ENCODE peak calls at places on chromosomes 12 and 14, in five cellular contexts. N is Peyer's patch, X is OCI-LY7, C is GM23338, P is ascending aorta. W is an unnamed sample.

GRCh38 chr12:29519585-29520182 is 22.2 kb upstream of the OVCH1 start:
- DNase-seq in N (peak), X (peak), C (peak), P (no peak), W (peak)

GRCh38 chr14:69539631-69540410 is 34.9 kb downstream of the CCDC177 start:
- DNase-seq in N (no peak), X (no peak), C (no peak), P (no peak), W (peak)

GRCh38 chr14:50773632-50774541 is 57.1 kb downstream of the NIN start:
- DNase-seq in N (no peak), X (peak), C (peak), P (peak), W (peak)

GRCh38 chr14:41872906-41873305 is 266.2 kb downstream of the LRFN5 start:
- DNase-seq in N (no peak), X (no peak), C (no peak), P (no peak), W (no peak)

GRCh38 chr12:26614217-26614616 is 218.8 kb downstream of the ITPR2 start:
- DNase-seq in N (no peak), X (peak), C (peak), P (no peak), W (no peak)

GRCh38 chr12:106369624-106370346 is 12.2 kb downstream of the POLR3B start:
- DNase-seq in N (no peak), X (no peak), C (no peak), P (no peak), W (peak)

GRCh38 chr12:61610143-61610542 is 650.1 kb upstream of the USP15 start:
- DNase-seq in N (no peak), X (no peak), C (no peak), P (no peak), W (no peak)

GRCh38 chr14:101783260-101784016 is 21.9 kb downstream of the PPP2R5C start:
- DNase-seq in N (no peak), X (no peak), C (peak), P (no peak), W (no peak)

GRCh38 chr14:38255673-38256357 is at the start of gene CLEC14A:
- DNase-seq in N (no peak), X (no peak), C (peak), P (peak), W (peak)

GRCh38 chr12:29310899-29311298 is 70.1 kb downstream of the ERGIC2 start:
- DNase-seq in N (no peak), X (no peak), C (no peak), P (no peak), W (no peak)

GRCh38 chr12:13428538-13429265 is 232.2 kb downstream of the EMP1 start:
- DNase-seq in N (no peak), X (no peak), C (no peak), P (no peak), W (peak)

GRCh38 chr12:58387199-58387598 is 445.8 kb downstream of the ATP23 start:
- DNase-seq in N (no peak), X (no peak), C (no peak), P (no peak), W (peak)

GRCh38 chr12:68565391-68565903 is 45.3 kb upstream of the RAP1B start:
- DNase-seq in N (no peak), X (no peak), C (no peak), P (no peak), W (peak)

GRCh38 chr14:91205449-91205848 is 39.1 kb downstream of the GPR68 start:
- DNase-seq in N (no peak), X (no peak), C (no peak), P (no peak), W (no peak)

GRCh38 chr12:76080729-76081415 is 3.6 kb downstream of the NAP1L1 start:
- DNase-seq in N (no peak), X (peak), C (peak), P (no peak), W (no peak)
- TF ChIP-seq CTCF in N (no peak), X (peak), C (peak), P (no peak), W (peak)

DNA sequence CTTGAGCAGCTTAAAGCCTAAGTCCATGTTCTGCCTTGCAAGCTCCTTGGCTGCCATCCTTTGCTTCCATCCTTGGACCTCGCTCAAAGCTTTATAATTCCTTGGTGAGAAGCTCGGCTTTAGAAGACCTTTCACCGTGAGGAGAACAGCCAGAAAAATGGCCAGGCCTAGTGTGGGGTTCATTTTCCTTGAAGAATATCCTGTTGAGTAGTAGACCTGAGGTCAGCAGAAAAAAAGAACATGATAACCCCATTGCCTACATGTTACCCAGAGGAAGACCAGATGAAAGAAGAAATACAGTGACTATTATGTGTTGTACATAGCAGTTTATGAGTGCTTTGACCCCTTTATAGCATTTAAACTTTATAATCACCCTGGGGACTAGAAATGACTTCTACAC is 11.1 kb downstream of the SERPINA12 start:
- DNase-seq in N (no peak), X (no peak), C (no peak), P (no peak), W (no peak)
- TF ChIP-seq CTCF in N (no peak), X (no peak), C (no peak), P (no peak), W (no peak)

GRCh38 chr12:92404259-92404894 is 258.7 kb upstream of the BTG1 start:
- DNase-seq in N (no peak), X (peak), C (no peak), P (no peak), W (no peak)

GRCh38 chr12:92411687-92412086 is 266.0 kb upstream of the BTG1 start:
- DNase-seq in N (no peak), X (no peak), C (no peak), P (no peak), W (no peak)

GRCh38 chr12:92404921-92405320 is 259.3 kb upstream of the BTG1 start:
- DNase-seq in N (no peak), X (no peak), C (no peak), P (no peak), W (no peak)

GRCh38 chr12:92403210-92404175 is 257.8 kb upstream of the BTG1 start:
- DNase-seq in N (peak), X (peak), C (no peak), P (no peak), W (no peak)

DNA sequence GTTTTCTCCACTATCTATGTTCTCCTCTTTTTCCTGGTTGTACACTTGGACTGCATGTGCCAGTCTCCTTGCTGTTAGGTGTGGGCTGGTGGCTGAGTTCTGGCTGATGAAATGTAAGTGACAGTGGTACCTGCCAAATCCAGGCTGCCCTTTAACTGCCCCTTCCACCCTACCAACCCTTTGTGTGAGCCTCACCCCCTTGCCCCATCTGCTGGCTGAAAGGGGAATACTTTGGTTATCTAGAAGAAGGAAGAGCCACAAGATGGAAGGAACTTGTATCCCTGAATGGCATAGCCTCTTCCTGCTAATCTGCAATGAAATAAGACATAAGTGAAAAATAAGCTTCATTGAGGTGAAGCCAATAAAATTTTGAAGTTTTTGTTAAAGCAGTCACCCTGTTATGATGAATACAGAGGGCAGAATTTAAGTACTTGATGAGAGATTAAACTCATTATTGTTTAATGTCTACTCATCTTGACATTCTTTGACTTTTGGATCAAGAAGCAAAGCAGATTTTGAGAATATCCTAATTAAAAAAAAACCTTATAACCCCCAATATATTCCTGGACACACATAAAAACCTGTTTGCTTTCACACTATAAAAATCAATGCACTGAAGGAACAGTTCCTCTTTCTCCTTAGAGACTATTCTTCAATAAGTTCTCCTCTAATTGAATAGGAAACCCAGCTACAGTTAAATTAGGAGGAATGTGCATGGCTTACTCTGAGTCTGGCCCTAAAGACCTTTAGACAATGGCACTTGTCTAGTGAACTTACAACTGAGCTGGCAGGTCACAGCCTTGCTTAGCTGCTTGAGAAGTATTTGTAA is 262.6 kb upstream of the BTG1 start:
- DNase-seq in N (peak), X (peak), C (peak), P (no peak), W (no peak)
- TF ChIP-seq CTCF in N (peak), X (peak), C (peak), P (no peak), W (peak)

DNA sequence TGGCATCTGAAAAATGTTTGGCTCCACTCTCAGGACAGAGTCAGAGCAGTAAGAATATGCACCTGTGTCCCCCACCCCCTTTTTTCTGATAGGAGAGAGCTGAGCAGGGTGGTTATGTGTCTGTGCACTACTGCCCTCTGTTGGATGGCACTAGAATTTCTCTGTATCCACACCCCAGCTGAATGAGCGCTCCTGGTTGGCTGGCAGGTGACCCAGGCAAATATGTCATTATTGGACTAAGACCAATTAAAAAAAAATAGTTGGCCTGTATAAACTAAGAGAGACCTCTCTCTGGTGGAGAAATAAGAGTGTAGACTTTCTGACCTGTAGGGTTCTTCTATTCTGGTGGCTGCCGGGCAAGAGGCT is 107.0 kb downstream of the PTCSC3 start:
- DNase-seq in N (no peak), X (peak), C (peak), P (no peak), W (peak)
- TF ChIP-seq CTCF in N (peak), X (peak), C (peak), P (no peak), W (peak)

GRCh38 chr12:80766897-80767296 is 50.2 kb downstream of the MYF5 start:
- DNase-seq in N (no peak), X (peak), C (no peak), P (no peak), W (no peak)

GRCh38 chr12:80761818-80762217 is 45.1 kb downstream of the MYF5 start:
- DNase-seq in N (no peak), X (no peak), C (no peak), P (no peak), W (no peak)

GRCh38 chr12:80769553-80770140 is 52.9 kb downstream of the MYF5 start:
- DNase-seq in N (no peak), X (no peak), C (peak), P (no peak), W (no peak)

GRCh38 chr12:80763874-80764273 is 47.2 kb downstream of the MYF5 start:
- DNase-seq in N (no peak), X (peak), C (peak), P (no peak), W (peak)
- TF ChIP-seq CTCF in N (peak), X (peak), C (peak), P (no peak), W (peak)

DNA sequence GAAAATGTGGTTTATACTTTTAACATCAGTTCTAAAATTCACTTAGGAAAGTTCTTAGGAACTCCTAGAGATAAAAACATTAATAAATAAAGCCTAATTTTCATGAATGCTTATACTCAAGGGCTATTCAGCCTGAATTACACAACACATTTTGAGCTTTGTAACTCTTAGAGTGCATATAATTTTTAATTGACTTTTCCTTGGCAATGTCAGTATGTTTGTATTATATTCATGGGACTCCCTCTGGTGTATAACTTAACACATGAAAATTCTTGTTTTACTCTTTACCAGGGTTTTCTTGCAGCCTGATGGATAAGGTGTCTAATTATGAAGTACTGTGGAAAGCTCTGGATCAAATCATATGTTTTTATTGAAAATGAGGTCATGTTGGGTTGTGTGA is 150.6 kb upstream of the HMGA2 start:
- DNase-seq in N (no peak), X (no peak), C (no peak), P (no peak), W (peak)
- TF ChIP-seq CTCF in N (peak), X (peak), C (no peak), P (no peak), W (peak)

GRCh38 chr12:104215638-104216297 is at the start of gene TXNRD1:
- DNase-seq in N (peak), X (peak), C (peak), P (peak), W (peak)
- TF ChIP-seq CTCF in N (peak), X (peak), C (peak), P (peak), W (peak)

GRCh38 chr12:3122841-3123678 is 45.9 kb downstream of the TSPAN9 start:
- DNase-seq in N (no peak), X (no peak), C (peak), P (peak), W (peak)
- TF ChIP-seq CTCF in N (no peak), X (no peak), C (no peak), P (no peak), W (peak)

DNA sequence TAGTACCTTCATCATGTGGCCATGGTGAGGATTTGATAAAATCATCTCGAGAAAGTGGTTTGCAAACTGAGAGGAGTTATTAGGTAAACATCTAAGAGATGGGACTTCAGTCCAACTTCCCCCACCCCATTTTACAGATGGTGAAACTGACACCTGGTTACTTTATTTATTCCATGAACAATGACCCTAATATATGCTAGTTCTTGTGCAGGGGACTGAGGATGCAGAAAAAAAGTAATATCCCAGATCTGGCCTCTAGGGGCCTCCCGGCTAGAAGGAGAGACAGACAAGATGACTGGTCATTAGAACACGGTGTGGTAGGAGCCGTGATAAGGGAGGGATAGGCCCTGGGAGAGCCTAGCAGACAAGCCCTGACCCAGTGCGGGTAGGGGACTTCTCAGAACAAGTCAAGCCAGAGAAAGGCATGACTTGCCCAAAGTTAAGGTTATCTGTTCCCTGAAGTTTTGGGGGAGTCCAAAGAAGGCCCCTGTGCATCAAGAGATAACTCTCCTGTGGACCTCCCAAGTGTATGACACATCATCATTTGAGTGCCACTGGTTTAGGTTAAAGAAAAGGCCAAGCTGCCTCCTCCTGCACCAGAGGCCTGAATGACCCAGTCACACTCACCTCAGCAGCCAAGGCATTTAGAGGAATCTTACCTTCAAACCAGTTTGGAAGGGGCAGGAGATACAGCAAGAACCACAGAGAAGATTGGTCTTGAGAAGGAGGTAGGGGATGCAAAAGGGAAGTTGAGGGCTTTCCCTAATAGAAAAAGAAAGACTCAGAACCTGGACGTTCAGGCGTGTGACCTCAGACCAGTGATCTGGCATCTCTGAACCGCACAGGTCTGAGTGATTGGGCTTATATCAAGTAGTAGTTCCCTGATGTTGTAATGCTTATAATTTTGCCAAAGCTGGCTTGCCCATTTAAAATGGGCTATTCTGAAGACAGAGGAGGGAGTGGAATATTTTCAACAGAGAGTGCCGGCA is 1.6 kb downstream of the CMKLR1 start:
- DNase-seq in N (no peak), X (peak), C (peak), P (peak), W (peak)
- TF ChIP-seq CTCF in N (peak), X (peak), C (peak), P (peak), W (peak)